ENCODE peak calls at places on chromosomes 13 and 19, in nine cellular contexts. J is Panc1, X is HL-60, B is GM23338, S is GM12891, E is upper lobe of left lung, F is breast epithelium, L is suprapubic skin, G is GM12892. I is an unnamed sample.

GRCh38 chr19:7637374-7638256 is 705 bp downstream of the STXBP2 start:
- DNase-seq in J (no peak), L (no peak), E (peak; percentile 85), X (peak; percentile 67), F (no peak), S (no peak), G (no peak), B (no peak), I (no peak)

GRCh38 chr19:46629546-46630025 is 4.7 kb upstream of the PTGIR start:
- DNase-seq in X (no peak), S (no peak), E (no peak), F (no peak), B (no peak), G (no peak), J (no peak), L (no peak), I (no peak)

GRCh38 chr19:16899566-16900075 is 10.8 kb downstream of the F2RL3 start:
- DNase-seq in E (peak; percentile 85), S (peak; percentile 69), G (peak; percentile 73), F (no peak), X (peak; percentile 59), B (peak; percentile 73), L (no peak), J (peak; percentile 18), I (no peak)

GRCh38 chr19:51729781-51730180 is 6.0 kb upstream of the HAS1 start:
- DNase-seq in S (no peak), G (no peak), L (no peak), J (no peak), F (no peak), B (no peak), E (no peak), X (no peak), I (no peak)

GRCh38 chr19:54573330-54573872 is at the start of gene LILRA2:
- DNase-seq in X (peak; percentile 80), S (peak; percentile 53), F (no peak), J (no peak), B (no peak), E (no peak), G (peak; percentile 49), L (no peak), I (no peak)

GRCh38 chr13:40430234-40430633 is 236.2 kb downstream of the FOXO1 start:
- DNase-seq in L (no peak), E (no peak), B (no peak), J (no peak), F (no peak), S (no peak), X (no peak), G (no peak), I (peak; percentile 79)

GRCh38 chr19:17124025-17124424 is 48.4 kb downstream of the MYO9B start:
- DNase-seq in G (no peak), B (no peak), E (no peak), S (no peak), J (no peak), L (no peak), X (no peak), F (no peak), I (no peak)

GRCh38 chr13:43784491-43784890 is 2.3 kb downstream of the ENOX1 start:
- DNase-seq in L (no peak), J (no peak), G (no peak), X (no peak), E (no peak), B (no peak), S (no peak), F (no peak), I (no peak)

GRCh38 chr19:11265785-11266236 is 3.5 kb upstream of the DOCK6 start:
- DNase-seq in B (no peak), L (no peak), F (no peak), G (no peak), X (no peak), J (no peak), S (no peak), E (no peak), I (no peak)

GRCh38 chr19:14505488-14506239 is 9.7 kb upstream of the GIPC1 start:
- DNase-seq in L (no peak), F (peak; percentile 70), G (peak; percentile 78), S (peak; percentile 82), E (peak; percentile 89), B (peak; percentile 89), X (peak; percentile 65), J (no peak), I (no peak)

GRCh38 chr19:947707-948533 is 22.1 kb downstream of the ARID3A start:
- DNase-seq in X (peak; percentile 92), B (no peak), G (peak; percentile 94), L (no peak), F (no peak), J (no peak), E (peak; percentile 86), S (peak; percentile 95), I (peak; percentile 87)
- TF ChIP-seq POLR2AphosphoS5 in X (peak; percentile 97), B (no peak), G (peak; percentile 63), L (no peak), F (no peak), J (no peak), E (no peak), S (no peak), I (peak; percentile 53)

GRCh38 chr13:49310251-49310650 is 62.5 kb downstream of the CDADC1 start:
- DNase-seq in S (no peak), J (no peak), F (no peak), B (no peak), L (no peak), X (no peak), E (no peak), G (no peak), I (no peak)

GRCh38 chr13:49308977-49309408 is 61.3 kb downstream of the CDADC1 start:
- DNase-seq in X (no peak), E (peak; percentile 77), S (no peak), L (no peak), J (no peak), G (no peak), B (no peak), F (no peak), I (peak; percentile 74)

GRCh38 chr13:49305824-49306425 is 58.2 kb downstream of the CDADC1 start:
- DNase-seq in B (no peak), F (no peak), S (no peak), X (no peak), G (no peak), E (no peak), L (no peak), J (no peak), I (no peak)

GRCh38 chr13:49307365-49307764 is 59.6 kb downstream of the CDADC1 start:
- DNase-seq in J (no peak), G (no peak), F (no peak), S (no peak), B (no peak), X (no peak), E (no peak), L (no peak), I (peak; percentile 88)

DNA sequence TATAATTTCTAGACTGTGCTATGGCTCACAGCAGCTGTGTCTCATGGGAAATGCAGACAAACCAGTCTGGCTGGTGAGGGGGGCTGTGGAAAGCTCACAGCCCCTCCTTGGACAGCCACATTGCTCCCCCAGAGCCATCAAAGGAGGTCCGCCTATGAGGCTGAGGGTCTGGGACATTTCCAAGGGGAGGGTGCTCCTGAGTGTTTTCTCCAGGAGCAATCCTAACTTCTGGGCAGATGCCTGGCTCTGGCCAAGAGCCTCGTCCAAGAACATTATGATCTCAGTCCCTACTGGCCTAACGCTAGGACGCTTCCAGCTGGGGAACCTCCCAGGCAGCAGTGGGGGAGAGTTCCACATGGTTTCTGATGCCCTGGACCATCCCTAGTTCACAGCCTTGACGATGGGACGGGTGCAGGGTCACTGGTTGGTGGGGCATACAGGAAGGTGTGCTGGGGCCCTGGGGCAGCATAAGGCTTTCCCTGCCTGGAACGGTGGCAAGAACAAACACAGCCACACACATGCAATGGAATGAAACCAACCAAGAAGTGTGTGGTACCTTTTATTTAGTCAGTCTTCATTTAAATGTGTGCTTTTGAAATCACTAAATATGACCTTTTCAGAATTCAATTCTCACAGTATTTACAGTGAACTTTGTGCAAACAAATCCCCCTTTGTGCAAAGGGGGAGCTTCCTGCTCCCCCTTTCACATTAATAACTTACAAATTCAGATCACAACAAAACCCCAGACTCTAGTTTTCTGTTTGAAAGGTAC is 60.6 kb downstream of the CDADC1 start:
- DNase-seq in J (no peak), G (no peak), F (peak; percentile 68), E (no peak), S (no peak), L (peak; percentile 90), X (no peak), B (no peak), I (peak; percentile 98)
- TF ChIP-seq POLR2AphosphoS5 in J (no peak), G (no peak), F (peak; percentile 77), E (peak; percentile 87), S (no peak), L (peak; percentile 30), X (no peak), B (no peak), I (peak; percentile 90)

DNA sequence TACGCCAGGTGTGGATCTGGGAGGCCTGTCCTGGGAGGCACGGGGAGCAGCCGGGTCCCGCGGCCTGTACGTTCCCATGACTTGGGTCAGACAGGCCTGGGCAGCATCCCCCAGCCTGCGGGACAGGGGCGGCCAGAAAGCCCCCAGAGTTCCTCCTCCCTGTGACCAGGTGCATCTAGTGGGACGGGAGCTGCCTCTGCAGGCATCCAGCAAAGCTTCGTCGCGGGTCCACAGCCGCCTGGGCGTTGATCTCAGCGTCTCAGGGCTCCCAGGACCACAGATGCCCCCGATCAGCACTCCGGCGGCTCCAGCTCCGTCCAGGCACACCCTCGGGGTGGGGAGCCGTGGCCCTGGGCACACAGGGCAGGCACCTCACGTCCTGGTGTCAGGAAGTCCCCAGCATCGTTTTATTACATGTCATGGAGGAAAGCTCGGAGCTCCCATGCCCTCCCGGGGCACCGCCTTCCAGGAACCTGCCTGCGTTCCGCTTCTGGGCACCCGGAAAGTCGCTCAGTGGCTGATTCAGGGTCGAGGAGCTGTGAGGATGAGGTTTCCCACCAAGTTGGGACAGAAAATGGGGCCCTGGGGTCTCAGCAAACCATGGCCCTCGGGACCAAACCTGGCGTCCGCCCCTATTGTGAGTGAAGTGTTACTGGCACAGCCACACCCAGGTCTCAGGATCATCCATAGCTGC is 1.5 kb upstream of the GZMM start:
- DNase-seq in X (no peak), S (no peak), L (no peak), B (no peak), E (peak; percentile 75), J (no peak), G (no peak), F (no peak), I (no peak)
- TF ChIP-seq POLR2AphosphoS5 in X (no peak), S (no peak), L (no peak), B (no peak), E (no peak), J (no peak), G (no peak), F (no peak), I (no peak)

GRCh38 chr19:48490980-48491792 is 20.4 kb downstream of the LMTK3 start:
- DNase-seq in J (no peak), X (no peak), F (no peak), S (peak; percentile 95), G (peak; percentile 91), L (no peak), E (peak; percentile 83), B (peak; percentile 88), I (no peak)

GRCh38 chr19:48489608-48490216 is 20.5 kb downstream of the CYTH2 start:
- DNase-seq in X (peak; percentile 69), S (peak; percentile 90), L (no peak), E (peak; percentile 93), G (peak; percentile 91), F (peak; percentile 72), B (peak; percentile 87), J (no peak), I (peak; percentile 85)

GRCh38 chr19:48487544-48487943 is 18.4 kb downstream of the CYTH2 start:
- DNase-seq in J (no peak), E (no peak), F (no peak), B (no peak), X (no peak), L (no peak), G (no peak), S (no peak), I (no peak)

GRCh38 chr19:48484931-48485612 is 15.9 kb downstream of the CYTH2 start:
- DNase-seq in L (no peak), J (no peak), G (no peak), E (no peak), B (peak; percentile 60), S (no peak), X (no peak), F (no peak), I (no peak)

GRCh38 chr19:48487944-48488343 is 18.8 kb downstream of the CYTH2 start:
- DNase-seq in B (no peak), G (no peak), S (no peak), X (no peak), F (peak; percentile 94), E (no peak), L (no peak), J (peak; percentile 81), I (no peak)
- TF ChIP-seq POLR2AphosphoS5 in B (no peak), G (no peak), S (no peak), X (no peak), F (peak; percentile 82), E (no peak), L (no peak), J (peak; percentile 67), I (no peak)

I was measured in sigmoid colon.